ENCODE peak calls at places on chromosomes 4 and X, in ten cellular contexts. W, Y, L, U, I, M, E, G, K and B are unnamed samples.

GRCh38 chr4:90951037-90951436 is 823.8 kb downstream of the CCSER1 start:
- DNase-seq in W (no peak), Y (no peak), L (peak), U (no peak), I (no peak), M (no peak), E (no peak), G (peak), K (no peak), B (no peak)

GRCh38 chr4:6372649-6373525 is 99.5 kb downstream of the PPP2R2C start:
- DNase-seq in W (peak), Y (no peak), L (peak), U (no peak), I (peak), M (peak), E (no peak), G (peak), K (no peak), B (no peak)

GRCh38 chr4:891747-892146 is 40.4 kb downstream of the GAK start:
- DNase-seq in W (no peak), Y (no peak), L (peak), U (no peak), I (no peak), M (no peak), E (no peak), G (peak), K (no peak), B (peak)

GRCh38 chr4:55396305-55397023 is 707 bp downstream of the TMEM165 start:
- DNase-seq in W (peak), Y (no peak), L (peak), U (no peak), I (peak), M (peak), E (no peak), G (peak), K (peak), B (peak)

GRCh38 chr4:164509951-164510350 is 244.0 kb upstream of the SMIM31 start:
- DNase-seq in W (no peak), Y (no peak), L (no peak), U (no peak), I (no peak), M (no peak), E (no peak), G (no peak), K (no peak), B (no peak)

GRCh38 chrX:12972239-12972638 is 2.7 kb upstream of the TMSB4X start:
- DNase-seq in W (no peak), Y (no peak), L (no peak), U (no peak), I (no peak), M (no peak), E (no peak), G (no peak), K (no peak), B (no peak)

GRCh38 chr4:94171616-94172015 is 36.0 kb upstream of the SMARCAD1 start:
- DNase-seq in W (no peak), Y (no peak), L (peak), U (no peak), I (no peak), M (no peak), E (no peak), G (no peak), K (no peak), B (no peak)

GRCh38 chr4:2395584-2395983 is 22.9 kb downstream of the ZFYVE28 start:
- DNase-seq in W (no peak), Y (no peak), L (no peak), U (no peak), I (no peak), M (no peak), E (no peak), G (no peak), K (no peak), B (no peak)

GRCh38 chr4:184803133-184803532 is 22.6 kb downstream of the ACSL1 start:
- DNase-seq in W (no peak), Y (no peak), L (no peak), U (no peak), I (no peak), M (no peak), E (no peak), G (no peak), K (no peak), B (no peak)

GRCh38 chr4:108954880-108955279 is 192.0 kb upstream of the ETNPPL start:
- DNase-seq in W (no peak), Y (no peak), L (peak), U (no peak), I (no peak), M (no peak), E (no peak), G (no peak), K (no peak), B (no peak)

GRCh38 chrX:109600114-109600710 is 24.8 kb downstream of the KCNE5 start:
- DNase-seq in W (no peak), Y (no peak), L (peak), U (no peak), I (no peak), M (no peak), E (no peak), G (no peak), K (no peak), B (peak)

GRCh38 chr4:3464911-3465697 is 2.0 kb downstream of the DOK7 start:
- DNase-seq in W (no peak), Y (no peak), L (no peak), U (no peak), I (no peak), M (no peak), E (no peak), G (no peak), K (no peak), B (no peak)

GRCh38 chrX:9492901-9493300 is 28.0 kb downstream of the TBL1X start:
- DNase-seq in W (no peak), Y (no peak), L (no peak), U (no peak), I (no peak), M (no peak), E (no peak), G (no peak), K (no peak), B (no peak)

GRCh38 chr4:17324431-17324830 is 187.5 kb downstream of the QDPR start:
- DNase-seq in W (peak), Y (no peak), L (peak), U (no peak), I (no peak), M (peak), E (no peak), G (no peak), K (peak), B (peak)

GRCh38 chrX:107348051-107348450 is 101.4 kb upstream of the FRMPD3 start:
- DNase-seq in W (no peak), Y (no peak), L (no peak), U (no peak), I (no peak), M (no peak), E (no peak), G (no peak), K (no peak), B (no peak)

GRCh38 chr4:60723796-60724195 is 476.3 kb upstream of the ADGRL3 start:
- DNase-seq in W (no peak), Y (no peak), L (no peak), U (no peak), I (no peak), M (no peak), E (no peak), G (no peak), K (no peak), B (no peak)